ENCODE peak calls at places on chromosomes 5 and 9, in ten cellular contexts. One of them, this sample, is unnamed.

GRCh38 chr9:130156672-130157071 is 15.5 kb upstream of the NCS1 start:
- DNase-seq in hippocampal formation: no peak
- DNase-seq in spleen: no peak
- DNase-seq in upper lobe of right lung: no peak
- DNase-seq in NCI-H524: peak
- DNase-seq in A172: no peak
- DNase-seq in tibial nerve: no peak
- DNase-seq in WTC11: no peak
- DNase-seq in SW 1271: no peak
- DNase-seq in DMS79: no peak
- DNase-seq in this sample: no peak

GRCh38 chr5:117692606-117693005 is 1118.0 kb upstream of the SEMA6A start:
- DNase-seq in hippocampal formation: no peak
- DNase-seq in upper lobe of right lung: no peak
- DNase-seq in WTC11: no peak
- DNase-seq in DMS79: no peak
- DNase-seq in spleen: no peak
- DNase-seq in SW 1271: no peak
- DNase-seq in NCI-H524: no peak
- DNase-seq in A172: no peak
- DNase-seq in tibial nerve: no peak
- DNase-seq in this sample: no peak

GRCh38 chr5:12119657-12120056 is 215.4 kb upstream of the CTNND2 start:
- DNase-seq in A172: no peak
- DNase-seq in SW 1271: no peak
- DNase-seq in hippocampal formation: no peak
- DNase-seq in DMS79: no peak
- DNase-seq in WTC11: no peak
- DNase-seq in upper lobe of right lung: no peak
- DNase-seq in tibial nerve: no peak
- DNase-seq in NCI-H524: no peak
- DNase-seq in spleen: no peak
- DNase-seq in this sample: no peak

GRCh38 chr5:56155992-56156584 is 77.0 kb downstream of the ANKRD55 start:
- DNase-seq in A172: no peak
- DNase-seq in hippocampal formation: peak
- DNase-seq in WTC11: no peak
- DNase-seq in tibial nerve: no peak
- DNase-seq in NCI-H524: no peak
- DNase-seq in spleen: no peak
- DNase-seq in upper lobe of right lung: no peak
- DNase-seq in SW 1271: no peak
- DNase-seq in DMS79: no peak
- DNase-seq in this sample: no peak

GRCh38 chr5:72584466-72584865 is 77.3 kb upstream of the ZNF366 start:
- DNase-seq in tibial nerve: no peak
- DNase-seq in hippocampal formation: no peak
- DNase-seq in SW 1271: no peak
- DNase-seq in A172: no peak
- DNase-seq in WTC11: no peak
- DNase-seq in NCI-H524: no peak
- DNase-seq in DMS79: peak
- DNase-seq in upper lobe of right lung: no peak
- DNase-seq in spleen: no peak
- DNase-seq in this sample: no peak

GRCh38 chr9:94210616-94211603 is 48.2 kb upstream of the ZNF169 start:
- DNase-seq in SW 1271: no peak
- DNase-seq in DMS79: no peak
- DNase-seq in A172: no peak
- DNase-seq in WTC11: no peak
- DNase-seq in upper lobe of right lung: no peak
- DNase-seq in hippocampal formation: no peak
- DNase-seq in tibial nerve: no peak
- DNase-seq in NCI-H524: no peak
- DNase-seq in spleen: no peak
- DNase-seq in this sample: no peak

GRCh38 chr5:40578501-40579451 is 100.9 kb upstream of the PTGER4 start:
- DNase-seq in tibial nerve: no peak
- DNase-seq in SW 1271: no peak
- DNase-seq in A172: no peak
- DNase-seq in spleen: no peak
- DNase-seq in WTC11: no peak
- DNase-seq in hippocampal formation: no peak
- DNase-seq in NCI-H524: no peak
- DNase-seq in upper lobe of right lung: no peak
- DNase-seq in DMS79: no peak
- DNase-seq in this sample: no peak

GRCh38 chr5:133251296-133252132 is 199.7 kb downstream of the HSPA4 start:
- DNase-seq in spleen: peak
- DNase-seq in hippocampal formation: no peak
- DNase-seq in SW 1271: no peak
- DNase-seq in NCI-H524: no peak
- DNase-seq in A172: peak
- DNase-seq in WTC11: no peak
- DNase-seq in DMS79: peak
- DNase-seq in upper lobe of right lung: no peak
- DNase-seq in tibial nerve: no peak
- DNase-seq in this sample: no peak

GRCh38 chr9:100049551-100049950 is 49.2 kb downstream of the ERP44 start:
- DNase-seq in tibial nerve: no peak
- DNase-seq in spleen: no peak
- DNase-seq in WTC11: no peak
- DNase-seq in A172: no peak
- DNase-seq in DMS79: no peak
- DNase-seq in SW 1271: no peak
- DNase-seq in upper lobe of right lung: no peak
- DNase-seq in hippocampal formation: no peak
- DNase-seq in NCI-H524: no peak
- DNase-seq in this sample: no peak

GRCh38 chr5:78746990-78747389 is 98.4 kb upstream of the LHFPL2 start:
- DNase-seq in upper lobe of right lung: no peak
- DNase-seq in hippocampal formation: no peak
- DNase-seq in A172: no peak
- DNase-seq in NCI-H524: no peak
- DNase-seq in spleen: no peak
- DNase-seq in SW 1271: no peak
- DNase-seq in WTC11: peak
- DNase-seq in tibial nerve: no peak
- DNase-seq in DMS79: no peak
- DNase-seq in this sample: no peak

GRCh38 chr9:117160254-117160653 is 254.6 kb downstream of the ASTN2 start:
- DNase-seq in NCI-H524: peak
- DNase-seq in hippocampal formation: no peak
- DNase-seq in SW 1271: no peak
- DNase-seq in WTC11: no peak
- DNase-seq in spleen: no peak
- DNase-seq in tibial nerve: no peak
- DNase-seq in DMS79: no peak
- DNase-seq in upper lobe of right lung: no peak
- DNase-seq in A172: no peak
- DNase-seq in this sample: peak

GRCh38 chr5:125486634-125487033 is 740.2 kb upstream of the ZNF608 start:
- DNase-seq in upper lobe of right lung: no peak
- DNase-seq in SW 1271: no peak
- DNase-seq in WTC11: no peak
- DNase-seq in tibial nerve: no peak
- DNase-seq in hippocampal formation: no peak
- DNase-seq in NCI-H524: no peak
- DNase-seq in spleen: no peak
- DNase-seq in DMS79: no peak
- DNase-seq in A172: peak
- DNase-seq in this sample: no peak

GRCh38 chr5:9168791-9169611 is 376.9 kb downstream of the SEMA5A start:
- DNase-seq in DMS79: no peak
- DNase-seq in tibial nerve: no peak
- DNase-seq in A172: no peak
- DNase-seq in spleen: no peak
- DNase-seq in hippocampal formation: no peak
- DNase-seq in NCI-H524: no peak
- DNase-seq in upper lobe of right lung: no peak
- DNase-seq in SW 1271: no peak
- DNase-seq in WTC11: no peak
- DNase-seq in this sample: no peak

GRCh38 chr9:136482046-136482792 is 621 bp downstream of the SEC16A start:
- DNase-seq in spleen: no peak
- DNase-seq in tibial nerve: peak
- DNase-seq in WTC11: no peak
- DNase-seq in A172: peak
- DNase-seq in NCI-H524: no peak
- DNase-seq in SW 1271: peak
- DNase-seq in hippocampal formation: no peak
- DNase-seq in upper lobe of right lung: no peak
- DNase-seq in DMS79: no peak
- DNase-seq in this sample: no peak

GRCh38 chr9:126947529-126947928 is 32.9 kb downstream of the RALGPS1 start:
- DNase-seq in spleen: no peak
- DNase-seq in SW 1271: no peak
- DNase-seq in WTC11: peak
- DNase-seq in upper lobe of right lung: no peak
- DNase-seq in DMS79: no peak
- DNase-seq in hippocampal formation: no peak
- DNase-seq in NCI-H524: peak
- DNase-seq in tibial nerve: no peak
- DNase-seq in A172: no peak
- DNase-seq in this sample: no peak

GRCh38 chr5:132386644-132387286 is 17.3 kb downstream of the SLC22A5 start:
- DNase-seq in SW 1271: peak
- DNase-seq in DMS79: peak
- DNase-seq in WTC11: peak
- DNase-seq in A172: peak
- DNase-seq in upper lobe of right lung: peak
- DNase-seq in spleen: peak
- DNase-seq in tibial nerve: peak
- DNase-seq in hippocampal formation: peak
- DNase-seq in NCI-H524: peak
- DNase-seq in this sample: no peak

GRCh38 chr9:23117621-23118020 is 671.0 kb downstream of the DMRTA1 start:
- DNase-seq in spleen: no peak
- DNase-seq in tibial nerve: no peak
- DNase-seq in SW 1271: no peak
- DNase-seq in A172: peak
- DNase-seq in upper lobe of right lung: no peak
- DNase-seq in WTC11: no peak
- DNase-seq in DMS79: no peak
- DNase-seq in NCI-H524: no peak
- DNase-seq in hippocampal formation: no peak
- DNase-seq in this sample: no peak

GRCh38 chr5:78509884-78510769 is 138.4 kb downstream of the LHFPL2 start:
- DNase-seq in hippocampal formation: peak
- DNase-seq in NCI-H524: peak
- DNase-seq in spleen: peak
- DNase-seq in tibial nerve: no peak
- DNase-seq in DMS79: no peak
- DNase-seq in A172: no peak
- DNase-seq in SW 1271: no peak
- DNase-seq in WTC11: peak
- DNase-seq in upper lobe of right lung: peak
- DNase-seq in this sample: no peak

GRCh38 chr5:179253730-179254129 is 91.5 kb downstream of the ADAMTS2 start:
- DNase-seq in hippocampal formation: no peak
- DNase-seq in spleen: peak
- DNase-seq in NCI-H524: no peak
- DNase-seq in tibial nerve: no peak
- DNase-seq in WTC11: peak
- DNase-seq in DMS79: no peak
- DNase-seq in SW 1271: no peak
- DNase-seq in A172: no peak
- DNase-seq in upper lobe of right lung: peak
- DNase-seq in this sample: no peak

GRCh38 chr5:166251786-166252185 is 2039.7 kb upstream of the WWC1 start:
- DNase-seq in upper lobe of right lung: no peak
- DNase-seq in hippocampal formation: no peak
- DNase-seq in spleen: no peak
- DNase-seq in WTC11: no peak
- DNase-seq in tibial nerve: no peak
- DNase-seq in A172: peak
- DNase-seq in SW 1271: no peak
- DNase-seq in DMS79: no peak
- DNase-seq in NCI-H524: no peak
- DNase-seq in this sample: no peak